ENCODE peak calls at places on chromosomes 7 and 10, in six cellular contexts. M is GM20000, P is astrocyte of the cerebellum, V is breast epithelium, X is glutamatergic neuron, D is Calu3. S is an unnamed sample.

GRCh38 chr10:24642921-24643678 is 80.6 kb downstream of the ARHGAP21 start:
- DNase-seq in X (no peak), M (peak; percentile 39), D (peak; percentile 52), P (peak; percentile 81), V (no peak), S (no peak)

GRCh38 chr10:35259769-35260397 is 76.4 kb upstream of the CCNY start:
- DNase-seq in X (no peak), M (no peak), P (peak; percentile 70), V (no peak), D (no peak), S (no peak)

GRCh38 chr7:107691713-107692112 is 31.1 kb downstream of the SLC26A4 start:
- DNase-seq in V (no peak), D (no peak), M (no peak), P (peak; percentile 28), X (peak; percentile 21), S (no peak)

GRCh38 chr7:106402898-106403297 is 118.1 kb upstream of the NAMPT start:
- DNase-seq in M (no peak), V (no peak), D (no peak), X (no peak), P (no peak), S (no peak)

GRCh38 chr10:121596668-121597503 is 1.4 kb downstream of the FGFR2 start:
- DNase-seq in X (peak; percentile 58), P (no peak), M (peak; percentile 42), V (no peak), D (peak; percentile 48), S (peak; percentile 78)

GRCh38 chr7:106419455-106420182 is 134.8 kb upstream of the NAMPT start:
- DNase-seq in D (no peak), M (no peak), V (no peak), X (no peak), P (no peak), S (no peak)

GRCh38 chr10:44201656-44202055 is 183.2 kb downstream of the CXCL12 start:
- DNase-seq in P (no peak), M (no peak), X (no peak), D (no peak), V (no peak), S (no peak)

GRCh38 chr10:102819054-102819453 is 18.2 kb downstream of the CYP17A1 start:
- DNase-seq in M (no peak), P (no peak), D (no peak), V (no peak), X (no peak), S (no peak)

GRCh38 chr7:108461855-108462254 is 5.6 kb upstream of the NRCAM start:
- DNase-seq in D (no peak), P (no peak), V (no peak), X (no peak), M (no peak), S (no peak)

GRCh38 chr7:44382459-44383300 is 57.3 kb upstream of the CAMK2B start:
- DNase-seq in M (no peak), X (no peak), D (no peak), P (no peak), V (no peak), S (peak; percentile 31)

GRCh38 chr10:110067960-110068770 is 60.4 kb downstream of the ADD3 start:
- DNase-seq in M (peak; percentile 25), P (no peak), X (no peak), V (no peak), D (peak; percentile 20), S (no peak)

GRCh38 chr7:44212581-44213184 is 11.9 kb downstream of the YKT6 start:
- DNase-seq in P (no peak), X (no peak), D (no peak), V (peak; percentile 38), M (no peak), S (no peak)

GRCh38 chr7:131538071-131538790 is 18.2 kb downstream of the PODXL start:
- DNase-seq in P (no peak), X (no peak), M (no peak), D (peak; percentile 58), V (no peak), S (no peak)

GRCh38 chr10:111392159-111392558 is 315.3 kb downstream of the ADRA2A start:
- DNase-seq in M (no peak), D (no peak), P (no peak), X (no peak), V (no peak), S (no peak)

GRCh38 chr7:131424219-131424822 is 96.6 kb downstream of the MKLN1 start:
- DNase-seq in P (peak; percentile 37), V (no peak), X (no peak), M (peak; percentile 22), D (no peak), S (no peak)

GRCh38 chr10:15571570-15571969 is 148.2 kb downstream of the ITGA8 start:
- DNase-seq in V (no peak), D (no peak), X (no peak), M (no peak), P (peak; percentile 51), S (peak; percentile 67)

GRCh38 chr7:8371742-8372141 is 61.7 kb upstream of the NXPH1 start:
- DNase-seq in D (no peak), V (no peak), M (no peak), X (no peak), P (no peak), S (no peak)

GRCh38 chr7:7944619-7945282 is 23.8 kb upstream of the GLCCI1 start:
- DNase-seq in M (peak; percentile 75), V (no peak), P (no peak), D (no peak), X (peak; percentile 37), S (no peak)

GRCh38 chr10:75377869-75378268 is 23.7 kb downstream of the ZNF503 start:
- DNase-seq in D (no peak), V (no peak), M (no peak), P (no peak), X (no peak), S (no peak)

GRCh38 chr10:122557516-122557915 is 3.0 kb upstream of the DMBT1 start:
- DNase-seq in V (no peak), P (no peak), M (no peak), D (peak; percentile 23), X (no peak), S (no peak)

GRCh38 chr7:22935269-22935668 is 78.7 kb downstream of the HYCC1 start:
- DNase-seq in V (no peak), X (no peak), P (no peak), D (no peak), M (no peak), S (no peak)

GRCh38 chr10:59434463-59435326 is 72.3 kb upstream of the FAM13C start:
- DNase-seq in P (peak; percentile 28), X (no peak), M (no peak), V (no peak), D (no peak), S (no peak)

GRCh38 chr7:128069367-128070364 is 38.4 kb upstream of the LRRC4 start:
- DNase-seq in D (no peak), P (no peak), X (no peak), V (no peak), M (no peak), S (no peak)

GRCh38 chr10:99660662-99661369 is 1.5 kb downstream of the ENTPD7 start:
- DNase-seq in M (no peak), X (no peak), P (no peak), V (no peak), D (no peak), S (no peak)

GRCh38 chr10:99658622-99659030 is 683 bp upstream of the ENTPD7 start:
- DNase-seq in X (peak; percentile 30), P (no peak), V (no peak), D (no peak), M (no peak), S (peak; percentile 41)

GRCh38 chr10:99661370-99661749 is 2.1 kb downstream of the ENTPD7 start:
- DNase-seq in P (no peak), M (no peak), V (no peak), X (no peak), D (no peak), S (no peak)

GRCh38 chr10:99659868-99660366 is 608 bp downstream of the ENTPD7 start:
- DNase-seq in X (no peak), V (no peak), D (no peak), P (no peak), M (no peak), S (no peak)

DNA sequence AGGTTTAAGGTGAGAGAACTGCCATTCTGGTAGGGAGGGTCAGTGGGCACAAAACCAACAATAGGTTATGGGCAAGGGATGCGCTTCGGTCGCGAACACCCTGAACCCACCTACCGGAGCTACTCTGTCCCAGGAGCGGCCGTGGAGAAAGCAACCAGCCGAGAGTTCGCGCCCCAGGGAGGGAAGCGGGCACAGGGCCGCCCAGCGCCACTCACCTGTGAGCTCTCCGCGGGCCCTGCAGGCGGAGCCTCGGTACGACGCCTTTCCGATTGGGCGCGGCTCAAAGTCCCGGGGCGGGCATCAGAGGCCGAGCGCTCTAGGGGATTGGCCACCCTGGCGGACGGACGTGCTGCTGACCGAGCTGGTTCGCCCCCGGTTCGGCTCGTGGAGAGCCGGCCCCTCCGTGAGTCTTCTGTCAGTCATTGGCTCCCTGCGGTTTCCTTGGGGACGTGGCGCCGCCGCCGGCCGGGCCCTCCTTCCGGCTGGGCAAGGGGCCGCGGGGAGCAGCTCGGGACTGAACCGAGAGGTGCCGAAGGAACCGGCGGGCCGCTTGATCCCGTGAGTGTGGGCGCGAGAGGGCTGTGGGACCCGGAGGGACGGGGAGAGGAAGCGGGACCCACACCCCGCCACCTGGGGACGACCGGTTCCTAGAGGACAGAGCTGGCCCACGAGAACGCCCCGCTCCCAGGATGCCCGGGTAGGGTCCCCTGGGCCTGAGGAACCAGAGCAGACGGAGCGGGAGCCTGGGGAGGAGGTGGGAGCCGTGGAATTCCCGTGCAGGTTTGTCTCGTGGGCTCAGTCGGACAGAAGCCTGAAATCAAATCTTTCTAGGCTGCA is at the start of gene ENTPD7:
- DNase-seq in V (peak; percentile 94), P (peak; percentile 87), X (peak; percentile 95), D (peak; percentile 92), M (peak; percentile 97), S (peak; percentile 95)
- TF ChIP-seq CTCF in V (peak; percentile 50), P (peak; percentile 24), X (peak; percentile 68), D (no peak), M (no peak), S (peak; percentile 51)

DNA sequence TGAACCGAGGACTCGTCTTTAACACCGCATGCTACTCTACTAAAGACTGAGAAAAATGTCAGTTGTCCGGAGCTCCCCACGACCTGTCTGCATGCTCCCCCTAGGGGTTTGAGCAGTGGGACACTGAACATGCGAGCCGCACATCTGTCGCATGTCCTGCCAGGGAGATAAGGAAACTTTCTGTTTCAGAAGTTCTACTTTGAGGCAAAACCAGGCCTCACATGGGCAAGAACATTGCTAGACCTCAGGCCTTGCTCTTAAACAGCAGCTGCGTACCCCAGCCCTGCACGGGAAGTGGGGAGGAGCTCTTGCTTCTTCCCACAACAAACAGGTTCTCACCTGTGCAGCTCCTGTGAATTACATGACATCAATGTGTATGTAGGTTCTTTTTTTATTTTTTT is 30.3 kb upstream of the HERPUD2 start:
- DNase-seq in D (no peak), X (no peak), V (no peak), P (no peak), M (peak; percentile 59), S (no peak)
- TF ChIP-seq CTCF in D (no peak), X (no peak), V (no peak), P (no peak), M (peak; percentile 34), S (no peak)

DNA sequence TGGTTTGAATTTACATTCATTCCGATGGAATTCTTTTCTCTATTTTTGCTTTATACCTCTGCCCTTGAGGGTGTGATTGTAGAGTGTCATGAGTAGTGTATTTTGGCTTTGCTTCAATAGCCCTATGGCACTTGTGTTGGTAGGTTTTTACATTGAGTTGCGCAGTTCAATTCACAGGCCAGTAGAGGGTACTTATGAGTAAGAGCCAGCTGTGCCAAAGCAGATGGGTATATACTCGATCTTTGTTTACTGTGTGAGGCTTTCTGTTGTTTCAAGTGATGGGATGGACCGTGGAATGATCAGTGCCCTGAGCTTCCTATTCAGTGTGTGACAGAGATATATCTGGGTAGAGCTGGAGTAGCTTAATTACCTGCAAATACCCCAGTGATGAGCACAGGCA is 4.3 kb upstream of the AKR1C3 start:
- DNase-seq in M (no peak), D (no peak), V (no peak), P (no peak), X (no peak), S (no peak)
- TF ChIP-seq CTCF in M (no peak), D (peak; percentile 59), V (no peak), P (peak; percentile 37), X (peak; percentile 45), S (no peak)

GRCh38 chr10:77643795-77644468 is 6.3 kb upstream of the KCNMA1 start:
- DNase-seq in P (peak; percentile 49), V (no peak), D (peak; percentile 57), X (peak; percentile 40), M (peak; percentile 47), S (no peak)
- TF ChIP-seq CTCF in P (peak; percentile 66), V (peak; percentile 48), D (peak; percentile 67), X (peak; percentile 69), M (peak; percentile 17), S (peak; percentile 39)

S was measured in mesothelial cell of epicardium.